ENCODE peak calls at places on chromosome X, in seven cellular contexts. H is AG09309; X is KBM-7; G is activated effector memory CD4-positive, alpha-beta T cell treated with Interleukin-2 at 50 U/mL for 16 hours; O is prostate gland; Q is OCI-LY7; F is fibroblast of lung. W is an unnamed sample.

GRCh38 chrX:9867214-9867613 is 81.0 kb downstream of the SHROOM2 start:
- DNase-seq in H (no peak), X (peak), G (no peak), O (no peak), Q (no peak), F (no peak), W (no peak)

GRCh38 chrX:1657367-1658082 is 42.7 kb downstream of the ASMT start:
- DNase-seq in H (no peak), X (peak), G (peak), O (no peak), Q (peak), F (peak), W (peak)

GRCh38 chrX:10725071-10725470 is 104.7 kb upstream of the MID1 start:
- DNase-seq in H (no peak), X (peak), G (no peak), O (no peak), Q (no peak), F (no peak), W (peak)

GRCh38 chrX:149804102-149804501 is 22.4 kb downstream of the MAGEA9 start:
- DNase-seq in H (no peak), X (no peak), G (no peak), O (no peak), Q (no peak), F (no peak), W (no peak)

GRCh38 chrX:12825801-12826200 is 34.6 kb downstream of the PRPS2 start:
- DNase-seq in H (no peak), X (no peak), G (no peak), O (no peak), Q (no peak), F (peak), W (no peak)

GRCh38 chrX:98452456-98452855 is 1568.7 kb downstream of the RPA4 start:
- DNase-seq in H (no peak), X (no peak), G (no peak), O (no peak), Q (no peak), F (no peak), W (no peak)

GRCh38 chrX:129636175-129636681 is 18.5 kb downstream of the APLN start:
- DNase-seq in H (no peak), X (no peak), G (no peak), O (no peak), Q (no peak), F (no peak), W (no peak)

GRCh38 chrX:154372612-154373022 is 1.8 kb downstream of the FLNA start:
- DNase-seq in H (no peak), X (no peak), G (peak), O (no peak), Q (no peak), F (peak), W (no peak)

GRCh38 chrX:10854594-10854993 is 234.2 kb upstream of the MID1 start:
- DNase-seq in H (no peak), X (no peak), G (no peak), O (no peak), Q (no peak), F (no peak), W (no peak)

GRCh38 chrX:47217121-47217851 is 1.2 kb upstream of the CDK16 start:
- DNase-seq in H (no peak), X (no peak), G (no peak), O (peak), Q (no peak), F (peak), W (no peak)

GRCh38 chrX:13824746-13825145 is 7.9 kb upstream of the GPM6B start:
- DNase-seq in H (no peak), X (no peak), G (no peak), O (no peak), Q (no peak), F (no peak), W (no peak)

GRCh38 chrX:130994671-130995070 is 63.5 kb upstream of the ARHGAP36 start:
- DNase-seq in H (no peak), X (peak), G (no peak), O (no peak), Q (peak), F (no peak), W (peak)